ENCODE peak calls at places on chromosomes 7 and 10, in seven cellular contexts. One of them, this sample, is unnamed.

GRCh38 chr7:30727061-30727945 is 24.6 kb upstream of the INMT start:
- DNase-seq in nephron progenitor cell: no peak
- DNase-seq in heart right ventricle: no peak
- DNase-seq in endothelial cell: no peak
- DNase-seq in MCF 10A: no peak
- DNase-seq in HFFc6: peak; percentile 27
- DNase-seq in fibroblast of lung: no peak
- DNase-seq in this sample: no peak

GRCh38 chr7:18541189-18541870 is 45.8 kb downstream of the HDAC9 start:
- DNase-seq in heart right ventricle: peak; percentile 55
- DNase-seq in fibroblast of lung: peak; percentile 56
- DNase-seq in HFFc6: peak; percentile 88
- DNase-seq in endothelial cell: no peak
- DNase-seq in nephron progenitor cell: no peak
- DNase-seq in MCF 10A: peak; percentile 39
- DNase-seq in this sample: no peak

GRCh38 chr10:73018632-73019031 is 64.0 kb upstream of the PLA2G12B start:
- DNase-seq in fibroblast of lung: no peak
- DNase-seq in MCF 10A: no peak
- DNase-seq in HFFc6: no peak
- DNase-seq in nephron progenitor cell: no peak
- DNase-seq in heart right ventricle: no peak
- DNase-seq in endothelial cell: no peak
- DNase-seq in this sample: no peak

GRCh38 chr10:88074971-88075370 is 211.5 kb downstream of the PTEN start:
- DNase-seq in endothelial cell: no peak
- DNase-seq in nephron progenitor cell: no peak
- DNase-seq in HFFc6: no peak
- DNase-seq in fibroblast of lung: no peak
- DNase-seq in heart right ventricle: no peak
- DNase-seq in MCF 10A: no peak
- DNase-seq in this sample: no peak

GRCh38 chr7:54869513-54869912 is 110.5 kb upstream of the SEC61G start:
- DNase-seq in fibroblast of lung: no peak
- DNase-seq in MCF 10A: no peak
- DNase-seq in heart right ventricle: no peak
- DNase-seq in HFFc6: no peak
- DNase-seq in nephron progenitor cell: no peak
- DNase-seq in endothelial cell: no peak
- DNase-seq in this sample: no peak

GRCh38 chr7:127954371-127954770 is 76.9 kb downstream of the LRRC4 start:
- DNase-seq in endothelial cell: no peak
- DNase-seq in HFFc6: no peak
- DNase-seq in nephron progenitor cell: no peak
- DNase-seq in heart right ventricle: no peak
- DNase-seq in fibroblast of lung: no peak
- DNase-seq in MCF 10A: no peak
- DNase-seq in this sample: no peak

GRCh38 chr7:157250605-157251228 is 86.1 kb upstream of the DNAJB6 start:
- DNase-seq in HFFc6: peak; percentile 52
- DNase-seq in fibroblast of lung: peak; percentile 70
- DNase-seq in MCF 10A: peak; percentile 71
- DNase-seq in endothelial cell: peak; percentile 71
- DNase-seq in nephron progenitor cell: peak; percentile 53
- DNase-seq in heart right ventricle: peak; percentile 29
- DNase-seq in this sample: peak; percentile 58

GRCh38 chr10:12130237-12130872 is 878 bp downstream of the SEC61A2 start:
- DNase-seq in HFFc6: peak; percentile 69
- DNase-seq in fibroblast of lung: peak; percentile 69
- DNase-seq in MCF 10A: peak; percentile 68
- DNase-seq in nephron progenitor cell: peak; percentile 32
- DNase-seq in endothelial cell: peak; percentile 36
- DNase-seq in heart right ventricle: peak; percentile 5
- DNase-seq in this sample: peak; percentile 42

GRCh38 chr10:83539528-83540308 is 599.6 kb upstream of the GHITM start:
- DNase-seq in MCF 10A: peak; percentile 6
- DNase-seq in heart right ventricle: peak; percentile 90
- DNase-seq in nephron progenitor cell: peak; percentile 29
- DNase-seq in endothelial cell: no peak
- DNase-seq in HFFc6: no peak
- DNase-seq in fibroblast of lung: no peak
- DNase-seq in this sample: no peak

GRCh38 chr10:119270893-119271361 is 63.6 kb downstream of the GRK5 start:
- DNase-seq in endothelial cell: peak; percentile 28
- DNase-seq in heart right ventricle: peak; percentile 89
- DNase-seq in MCF 10A: no peak
- DNase-seq in nephron progenitor cell: no peak
- DNase-seq in HFFc6: no peak
- DNase-seq in fibroblast of lung: peak; percentile 78
- DNase-seq in this sample: no peak

GRCh38 chr10:5942471-5942870 is 34.9 kb downstream of the IL15RA start:
- DNase-seq in nephron progenitor cell: no peak
- DNase-seq in MCF 10A: no peak
- DNase-seq in fibroblast of lung: no peak
- DNase-seq in endothelial cell: peak; percentile 34
- DNase-seq in HFFc6: no peak
- DNase-seq in heart right ventricle: peak; percentile 67
- DNase-seq in this sample: no peak

GRCh38 chr10:11106621-11107374 is 89.1 kb downstream of the CELF2 start:
- DNase-seq in heart right ventricle: no peak
- DNase-seq in HFFc6: no peak
- DNase-seq in MCF 10A: no peak
- DNase-seq in endothelial cell: no peak
- DNase-seq in fibroblast of lung: no peak
- DNase-seq in nephron progenitor cell: no peak
- DNase-seq in this sample: no peak

GRCh38 chr10:91162495-91163268 is 57.8 kb upstream of the PCGF5 start:
- DNase-seq in HFFc6: peak; percentile 53
- DNase-seq in MCF 10A: peak; percentile 55
- DNase-seq in heart right ventricle: peak; percentile 72
- DNase-seq in endothelial cell: peak; percentile 47
- DNase-seq in nephron progenitor cell: peak; percentile 74
- DNase-seq in fibroblast of lung: peak; percentile 56
- DNase-seq in this sample: peak; percentile 41

GRCh38 chr7:120564145-120564544 is 291.2 kb downstream of the KCND2 start:
- DNase-seq in heart right ventricle: no peak
- DNase-seq in MCF 10A: no peak
- DNase-seq in endothelial cell: no peak
- DNase-seq in nephron progenitor cell: no peak
- DNase-seq in fibroblast of lung: no peak
- DNase-seq in HFFc6: no peak
- DNase-seq in this sample: no peak

GRCh38 chr7:50142421-50143113 is 49.5 kb upstream of the ZPBP start:
- DNase-seq in endothelial cell: no peak
- DNase-seq in heart right ventricle: peak; percentile 13
- DNase-seq in fibroblast of lung: peak; percentile 48
- DNase-seq in HFFc6: no peak
- DNase-seq in MCF 10A: peak; percentile 53
- DNase-seq in nephron progenitor cell: peak; percentile 12
- DNase-seq in this sample: no peak

GRCh38 chr7:69633122-69633892 is 35.0 kb downstream of the AUTS2 start:
- DNase-seq in fibroblast of lung: no peak
- DNase-seq in endothelial cell: no peak
- DNase-seq in MCF 10A: no peak
- DNase-seq in heart right ventricle: no peak
- DNase-seq in nephron progenitor cell: no peak
- DNase-seq in HFFc6: no peak
- DNase-seq in this sample: no peak

GRCh38 chr7:38463277-38464224 is 167.6 kb downstream of the AMPH start:
- DNase-seq in fibroblast of lung: peak; percentile 90
- DNase-seq in MCF 10A: peak; percentile 73
- DNase-seq in heart right ventricle: peak; percentile 14
- DNase-seq in nephron progenitor cell: no peak
- DNase-seq in endothelial cell: no peak
- DNase-seq in HFFc6: no peak
- DNase-seq in this sample: no peak

GRCh38 chr7:102236592-102237287 is 49.9 kb upstream of the SH2B2 start:
- DNase-seq in HFFc6: peak; percentile 36
- DNase-seq in endothelial cell: peak; percentile 67
- DNase-seq in heart right ventricle: peak; percentile 47
- DNase-seq in fibroblast of lung: peak; percentile 69
- DNase-seq in MCF 10A: peak; percentile 66
- DNase-seq in nephron progenitor cell: peak; percentile 72
- DNase-seq in this sample: peak; percentile 73

GRCh38 chr7:130277763-130278643 is 11.3 kb downstream of the CPA2 start:
- DNase-seq in heart right ventricle: peak; percentile 65
- DNase-seq in endothelial cell: peak; percentile 60
- DNase-seq in nephron progenitor cell: peak; percentile 55
- DNase-seq in HFFc6: peak; percentile 35
- DNase-seq in MCF 10A: peak; percentile 55
- DNase-seq in fibroblast of lung: peak; percentile 88
- DNase-seq in this sample: peak; percentile 34

GRCh38 chr10:122288917-122289316 is 17.8 kb downstream of the BTBD16 start:
- DNase-seq in HFFc6: no peak
- DNase-seq in heart right ventricle: no peak
- DNase-seq in MCF 10A: no peak
- DNase-seq in endothelial cell: no peak
- DNase-seq in fibroblast of lung: no peak
- DNase-seq in nephron progenitor cell: no peak
- DNase-seq in this sample: no peak

GRCh38 chr7:6228865-6229264 is 43.6 kb downstream of the CYTH3 start:
- DNase-seq in nephron progenitor cell: no peak
- DNase-seq in HFFc6: no peak
- DNase-seq in endothelial cell: no peak
- DNase-seq in fibroblast of lung: peak; percentile 88
- DNase-seq in MCF 10A: no peak
- DNase-seq in heart right ventricle: no peak
- DNase-seq in this sample: no peak

GRCh38 chr10:118300266-118300665 is 41.9 kb downstream of the FAM204A start:
- DNase-seq in fibroblast of lung: no peak
- DNase-seq in heart right ventricle: no peak
- DNase-seq in HFFc6: no peak
- DNase-seq in nephron progenitor cell: no peak
- DNase-seq in MCF 10A: no peak
- DNase-seq in endothelial cell: no peak
- DNase-seq in this sample: no peak

GRCh38 chr10:114720685-114721278 is 62.7 kb upstream of the ABLIM1 start:
- DNase-seq in heart right ventricle: peak; percentile 56
- DNase-seq in endothelial cell: no peak
- DNase-seq in fibroblast of lung: no peak
- DNase-seq in MCF 10A: no peak
- DNase-seq in nephron progenitor cell: no peak
- DNase-seq in HFFc6: no peak
- DNase-seq in this sample: no peak

GRCh38 chr7:4270268-4270667 is 411.8 kb upstream of the FOXK1 start:
- DNase-seq in nephron progenitor cell: no peak
- DNase-seq in MCF 10A: no peak
- DNase-seq in heart right ventricle: no peak
- DNase-seq in fibroblast of lung: no peak
- DNase-seq in HFFc6: no peak
- DNase-seq in endothelial cell: no peak
- DNase-seq in this sample: no peak

GRCh38 chr10:113765910-113766309 is 14.4 kb downstream of the PLEKHS1 start:
- DNase-seq in endothelial cell: no peak
- DNase-seq in heart right ventricle: no peak
- DNase-seq in nephron progenitor cell: no peak
- DNase-seq in fibroblast of lung: no peak
- DNase-seq in MCF 10A: no peak
- DNase-seq in HFFc6: no peak
- DNase-seq in this sample: no peak

GRCh38 chr7:51647931-51648351 is 331.3 kb upstream of the COBL start:
- DNase-seq in nephron progenitor cell: no peak
- DNase-seq in HFFc6: no peak
- DNase-seq in fibroblast of lung: no peak
- DNase-seq in MCF 10A: peak; percentile 79
- DNase-seq in endothelial cell: no peak
- DNase-seq in heart right ventricle: no peak
- DNase-seq in this sample: no peak

GRCh38 chr7:36862685-36863375 is 138.5 kb upstream of the AOAH start:
- DNase-seq in fibroblast of lung: no peak
- DNase-seq in HFFc6: no peak
- DNase-seq in heart right ventricle: no peak
- DNase-seq in endothelial cell: no peak
- DNase-seq in MCF 10A: no peak
- DNase-seq in nephron progenitor cell: no peak
- DNase-seq in this sample: no peak

GRCh38 chr7:139734395-139734794 is 43.4 kb downstream of the HIPK2 start:
- DNase-seq in heart right ventricle: peak; percentile 65
- DNase-seq in nephron progenitor cell: no peak
- DNase-seq in endothelial cell: no peak
- DNase-seq in HFFc6: peak; percentile 64
- DNase-seq in fibroblast of lung: peak; percentile 100
- DNase-seq in MCF 10A: peak; percentile 92
- DNase-seq in this sample: no peak

GRCh38 chr7:102834999-102835398 is 77.8 kb upstream of the LRRC17 start:
- DNase-seq in endothelial cell: no peak
- DNase-seq in MCF 10A: peak; percentile 63
- DNase-seq in nephron progenitor cell: no peak
- DNase-seq in fibroblast of lung: peak; percentile 79
- DNase-seq in heart right ventricle: no peak
- DNase-seq in HFFc6: peak; percentile 89
- DNase-seq in this sample: no peak

GRCh38 chr10:86348321-86349210 is 18.0 kb downstream of the GRID1 start:
- DNase-seq in MCF 10A: no peak
- DNase-seq in nephron progenitor cell: peak; percentile 41
- DNase-seq in HFFc6: no peak
- DNase-seq in endothelial cell: no peak
- DNase-seq in heart right ventricle: no peak
- DNase-seq in fibroblast of lung: no peak
- DNase-seq in this sample: no peak
- TF ChIP-seq CTCF in MCF 10A: no peak
- TF ChIP-seq CTCF in nephron progenitor cell: no peak
- TF ChIP-seq CTCF in HFFc6: peak; percentile 19
- TF ChIP-seq CTCF in endothelial cell: no peak
- TF ChIP-seq CTCF in heart right ventricle: no peak
- TF ChIP-seq CTCF in fibroblast of lung: peak; percentile 9
- TF ChIP-seq CTCF in this sample: peak; percentile 21

DNA sequence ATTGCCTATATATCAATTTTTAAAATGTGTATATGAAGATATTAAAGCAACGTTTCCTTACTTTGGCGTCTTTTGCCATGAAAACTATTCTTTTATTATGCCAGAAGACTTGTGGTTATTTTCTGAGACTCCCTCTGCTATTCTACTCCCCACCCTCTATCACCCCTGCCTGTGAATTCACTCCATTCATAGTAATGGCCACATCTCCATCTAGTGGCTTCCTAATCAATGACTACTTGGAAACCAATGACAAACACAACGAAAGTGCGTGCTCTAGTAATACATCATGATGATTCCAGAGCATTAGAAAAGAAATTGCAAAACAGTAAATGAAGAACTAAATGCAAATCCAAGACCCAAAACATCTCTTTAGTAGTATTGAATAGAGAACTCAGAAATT is 186.7 kb upstream of the HGF start:
- DNase-seq in heart right ventricle: peak; percentile 13
- DNase-seq in fibroblast of lung: peak; percentile 84
- DNase-seq in endothelial cell: peak; percentile 22
- DNase-seq in HFFc6: peak; percentile 19
- DNase-seq in MCF 10A: peak; percentile 22
- DNase-seq in nephron progenitor cell: no peak
- DNase-seq in this sample: no peak
- TF ChIP-seq CTCF in heart right ventricle: peak; percentile 22
- TF ChIP-seq CTCF in fibroblast of lung: peak; percentile 67
- TF ChIP-seq CTCF in endothelial cell: peak; percentile 32
- TF ChIP-seq CTCF in HFFc6: peak; percentile 73
- TF ChIP-seq CTCF in MCF 10A: peak; percentile 23
- TF ChIP-seq CTCF in nephron progenitor cell: peak; percentile 56
- TF ChIP-seq CTCF in this sample: peak; percentile 69

GRCh38 chr10:123530166-123530870 is 135.8 kb upstream of the GPR26 start:
- DNase-seq in heart right ventricle: no peak
- DNase-seq in HFFc6: no peak
- DNase-seq in endothelial cell: no peak
- DNase-seq in nephron progenitor cell: no peak
- DNase-seq in MCF 10A: no peak
- DNase-seq in fibroblast of lung: no peak
- DNase-seq in this sample: no peak
- TF ChIP-seq CTCF in heart right ventricle: no peak
- TF ChIP-seq CTCF in HFFc6: no peak
- TF ChIP-seq CTCF in endothelial cell: no peak
- TF ChIP-seq CTCF in nephron progenitor cell: no peak
- TF ChIP-seq CTCF in MCF 10A: no peak
- TF ChIP-seq CTCF in fibroblast of lung: no peak
- TF ChIP-seq CTCF in this sample: no peak

GRCh38 chr7:16604054-16604453 is 41.5 kb downstream of the ANKMY2 start:
- DNase-seq in nephron progenitor cell: no peak
- DNase-seq in MCF 10A: peak; percentile 41
- DNase-seq in endothelial cell: no peak
- DNase-seq in fibroblast of lung: peak; percentile 57
- DNase-seq in HFFc6: peak; percentile 13
- DNase-seq in heart right ventricle: no peak
- DNase-seq in this sample: no peak
- TF ChIP-seq CTCF in nephron progenitor cell: no peak
- TF ChIP-seq CTCF in MCF 10A: peak; percentile 20
- TF ChIP-seq CTCF in endothelial cell: no peak
- TF ChIP-seq CTCF in fibroblast of lung: peak; percentile 46
- TF ChIP-seq CTCF in HFFc6: peak; percentile 67
- TF ChIP-seq CTCF in heart right ventricle: no peak
- TF ChIP-seq CTCF in this sample: peak; percentile 24